ENCODE peak calls at places on chromosomes 5 and 9, in five cellular contexts. H is GM10248, V is HS-5, R is G401, J is substantia nigra. O is an unnamed sample.
A peak's percentile ranks its signal among the peaks of the same experiment; 100 is the strongest.

GRCh38 chr9:124373851-124374250 is 41.4 kb downstream of the PSMB7 start:
- DNase-seq in H (no peak), V (no peak), R (no peak), J (no peak), O (no peak)

GRCh38 chr9:94150890-94151660 is 66.8 kb downstream of the PTPDC1 start:
- DNase-seq in H (no peak), V (no peak), R (no peak), J (no peak), O (no peak)

GRCh38 chr9:116387934-116388714 is 234.5 kb downstream of the PAPPA start:
- DNase-seq in H (no peak), V (no peak), R (no peak), J (no peak), O (no peak)

GRCh38 chr5:28214292-28214691 is 1175.9 kb upstream of the CDH9 start:
- DNase-seq in H (no peak), V (no peak), R (no peak), J (no peak), O (no peak)

GRCh38 chr9:87034891-87035290 is 87.6 kb upstream of the GAS1 start:
- DNase-seq in H (no peak), V (no peak), R (no peak), J (no peak), O (no peak)

GRCh38 chr9:71928376-71928775 is 16.9 kb downstream of the C9orf85 start:
- DNase-seq in H (no peak), V (no peak), R (no peak), J (no peak), O (no peak)

GRCh38 chr5:67202830-67203229 is 6.2 kb upstream of the CD180 start:
- DNase-seq in H (no peak), V (no peak), R (no peak), J (no peak), O (no peak)

GRCh38 chr5:152274206-152274605 is 130.9 kb downstream of the NMUR2 start:
- DNase-seq in H (no peak), V (peak; percentile 10), R (no peak), J (no peak), O (no peak)

GRCh38 chr5:143037708-143038107 is 267.5 kb downstream of the ARHGAP26 start:
- DNase-seq in H (no peak), V (no peak), R (no peak), J (no peak), O (no peak)

GRCh38 chr5:169886033-169886432 is 94.3 kb downstream of the INSYN2B start:
- DNase-seq in H (no peak), V (no peak), R (no peak), J (no peak), O (no peak)